ENCODE peak calls at places on chromosome 4, in six cellular contexts. P, E, F, J, D and I are unnamed samples.
A peak's percentile ranks its signal among the peaks of the same experiment; 100 is the strongest.

GRCh38 chr4:8821151-8821950 is 50.3 kb downstream of the HMX1 start:
- DNase-seq in J (no peak), D (no peak), P (no peak), F (no peak), E (no peak), I (no peak)

GRCh38 chr4:122635205-122635604 is 14.3 kb upstream of the IL21 start:
- DNase-seq in F (no peak), P (no peak), J (no peak), E (no peak), D (no peak), I (no peak)

GRCh38 chr4:173333658-173334084 is 487 bp downstream of the HMGB2 start:
- DNase-seq in P (peak; percentile 36), D (no peak), E (no peak), F (peak; percentile 41), J (no peak), I (peak; percentile 19)

GRCh38 chr4:91502365-91502764 is 801.4 kb upstream of the GRID2 start:
- DNase-seq in D (peak; percentile 9), J (no peak), P (no peak), E (peak; percentile 4), F (no peak), I (no peak)

GRCh38 chr4:61517144-61517543 is 317.0 kb downstream of the ADGRL3 start:
- DNase-seq in J (peak; percentile 90), P (peak; percentile 90), D (peak; percentile 44), E (peak; percentile 33), F (no peak), I (no peak)

GRCh38 chr4:150215601-150216000 is 137.4 kb downstream of the DCLK2 start:
- DNase-seq in P (no peak), J (no peak), F (no peak), D (peak; percentile 97), E (no peak), I (no peak)

GRCh38 chr4:6198768-6199343 is 1.5 kb downstream of the JAKMIP1 start:
- DNase-seq in J (peak; percentile 82), F (peak; percentile 37), E (peak; percentile 2), P (peak; percentile 92), D (no peak), I (no peak)

GRCh38 chr4:107977966-107978705 is 11.6 kb upstream of the HADH start:
- DNase-seq in J (no peak), F (no peak), P (no peak), E (no peak), D (no peak), I (no peak)

GRCh38 chr4:28462766-28463165 is 1602.1 kb downstream of the STIM2 start:
- DNase-seq in D (no peak), J (no peak), P (no peak), F (no peak), E (no peak), I (peak; percentile 4)

GRCh38 chr4:152970102-152970820 is 34.1 kb downstream of the FHDC1 start:
- DNase-seq in F (no peak), P (no peak), J (no peak), D (peak; percentile 87), E (no peak), I (peak; percentile 47)

GRCh38 chr4:74969507-74970474 is 36.9 kb downstream of the PARM1 start:
- DNase-seq in P (peak; percentile 43), F (no peak), J (no peak), E (no peak), D (peak; percentile 56), I (no peak)

GRCh38 chr4:47831026-47831689 is 6.7 kb downstream of the CORIN start:
- DNase-seq in P (no peak), E (no peak), F (no peak), D (no peak), J (no peak), I (no peak)

GRCh38 chr4:102285831-102286230 is 59.5 kb downstream of the SLC39A8 start:
- DNase-seq in J (no peak), F (no peak), E (no peak), P (no peak), D (no peak), I (no peak)

GRCh38 chr4:87716350-87717041 is 66.4 kb downstream of the DMP1 start:
- DNase-seq in P (no peak), F (no peak), J (no peak), E (no peak), D (peak; percentile 80), I (no peak)

GRCh38 chr4:81946996-81947395 is 426.8 kb downstream of the HNRNPD start:
- DNase-seq in J (no peak), P (no peak), E (no peak), F (no peak), D (no peak), I (no peak)

GRCh38 chr4:749771-750666 is 44.4 kb downstream of the PCGF3 start:
- DNase-seq in F (no peak), D (no peak), E (no peak), P (no peak), J (no peak), I (peak; percentile 20)

GRCh38 chr4:174681723-174682300 is 147.2 kb downstream of the GLRA3 start:
- DNase-seq in D (peak; percentile 17), E (peak; percentile 52), F (no peak), J (no peak), P (no peak), I (peak; percentile 25)

GRCh38 chr4:165331316-165331715 is 3.8 kb downstream of the MSMO1 start:
- DNase-seq in J (no peak), D (no peak), E (peak; percentile 19), F (no peak), P (no peak), I (no peak)

GRCh38 chr4:1405636-1406415 is 416 bp downstream of the NKX1-1 start:
- DNase-seq in P (peak; percentile 45), D (no peak), E (no peak), F (no peak), J (no peak), I (no peak)

GRCh38 chr4:177091515-177091914 is 218.2 kb upstream of the NEIL3 start:
- DNase-seq in P (no peak), E (no peak), D (no peak), F (no peak), J (no peak), I (no peak)

GRCh38 chr4:177087060-177087459 is 222.6 kb upstream of the NEIL3 start:
- DNase-seq in D (no peak), J (no peak), F (no peak), E (no peak), P (no peak), I (no peak)
- H4K91ac ChIP-seq in D (no peak overlapping the region), J (no peak overlapping the region), F (no peak overlapping the region), E (no peak overlapping the region), P (no peak overlapping the region), I (no peak overlapping the region)

GRCh38 chr4:63919636-63920365 is 489.4 kb downstream of the TECRL start:
- DNase-seq in J (no peak), F (no peak), E (no peak), P (no peak), D (peak; percentile 7), I (no peak)

GRCh38 chr4:63921561-63921960 is 487.7 kb downstream of the TECRL start:
- DNase-seq in F (no peak), D (no peak), E (no peak), J (no peak), P (no peak), I (no peak)

DNA sequence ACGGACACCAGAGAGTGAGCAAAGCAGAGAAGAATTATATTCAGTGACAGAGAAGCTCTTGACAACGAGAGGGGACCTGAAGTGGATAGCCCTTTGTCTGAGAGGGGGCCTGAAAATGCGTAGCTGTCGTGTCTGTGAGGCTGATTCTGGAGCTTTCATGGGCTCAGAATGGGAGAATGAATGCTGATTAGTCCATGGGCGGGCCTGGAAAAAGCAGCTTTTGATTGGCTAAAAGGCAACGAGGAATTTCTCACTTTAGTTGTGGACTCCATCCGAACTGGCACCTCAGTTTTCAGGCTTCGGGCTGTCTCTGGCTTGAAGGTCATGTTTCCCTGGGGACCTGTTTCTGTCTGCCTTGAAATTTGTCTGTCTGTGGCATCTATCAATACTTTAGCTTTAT is 487.1 kb downstream of the TECRL start:
- DNase-seq in F (no peak), E (no peak), P (no peak), D (no peak), J (no peak), I (no peak)
- H4K91ac ChIP-seq in F (no peak overlapping the region), E (no peak overlapping the region), P (no peak overlapping the region), D (no peak overlapping the region), J (no peak overlapping the region), I (no peak overlapping the region)

GRCh38 chr4:159269143-159269542 is 166.3 kb downstream of the RAPGEF2 start:
- DNase-seq in D (no peak), E (no peak), P (no peak), J (no peak), F (no peak), I (no peak)
- H4K91ac ChIP-seq in D (no peak overlapping the region), E (no peak overlapping the region), P (no peak overlapping the region), J (peak overlapping the region; percentile 37), F (no peak overlapping the region), I (no peak overlapping the region)

DNA sequence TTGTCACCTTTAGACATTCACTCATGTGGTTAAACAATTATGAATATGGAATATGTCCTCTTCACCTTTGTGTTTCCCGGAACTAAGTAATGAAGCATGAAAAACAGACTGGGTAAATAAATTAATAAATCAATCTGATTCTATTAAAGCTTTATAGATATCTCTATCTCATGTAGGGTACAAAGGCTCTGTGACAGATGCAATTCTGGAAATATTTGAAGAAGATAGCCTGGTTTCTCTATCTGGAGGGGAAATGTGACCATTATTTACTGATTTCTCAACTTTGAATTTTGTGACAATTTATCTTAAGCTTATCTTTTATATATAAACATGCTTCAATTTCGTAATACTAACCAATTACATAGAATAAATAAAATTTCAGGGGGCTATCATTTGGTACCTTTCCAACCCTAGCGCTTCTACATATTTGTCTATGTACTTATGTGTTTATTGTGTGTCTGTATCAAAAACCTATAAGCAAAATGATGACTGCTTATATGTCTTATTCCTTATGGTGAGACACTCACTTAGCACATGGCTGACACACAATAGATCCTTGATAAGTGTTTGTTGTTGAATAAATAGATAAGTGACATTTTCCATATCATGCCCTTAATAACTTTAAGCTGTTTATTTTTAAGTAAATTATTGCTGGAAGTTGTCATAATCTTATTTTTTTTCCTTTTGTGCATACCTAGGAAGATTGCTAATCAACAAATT is 9.9 kb downstream of the CTSO start:
- DNase-seq in J (no peak), D (no peak), P (no peak), E (no peak), F (no peak), I (no peak)
- H4K91ac ChIP-seq in J (no peak overlapping the region), D (no peak overlapping the region), P (no peak overlapping the region), E (no peak overlapping the region), F (no peak overlapping the region), I (no peak overlapping the region)

GRCh38 chr4:159748834-159749444 is 646.1 kb downstream of the RAPGEF2 start:
- DNase-seq in D (no peak), P (no peak), F (no peak), J (no peak), E (no peak), I (no peak)

DNA sequence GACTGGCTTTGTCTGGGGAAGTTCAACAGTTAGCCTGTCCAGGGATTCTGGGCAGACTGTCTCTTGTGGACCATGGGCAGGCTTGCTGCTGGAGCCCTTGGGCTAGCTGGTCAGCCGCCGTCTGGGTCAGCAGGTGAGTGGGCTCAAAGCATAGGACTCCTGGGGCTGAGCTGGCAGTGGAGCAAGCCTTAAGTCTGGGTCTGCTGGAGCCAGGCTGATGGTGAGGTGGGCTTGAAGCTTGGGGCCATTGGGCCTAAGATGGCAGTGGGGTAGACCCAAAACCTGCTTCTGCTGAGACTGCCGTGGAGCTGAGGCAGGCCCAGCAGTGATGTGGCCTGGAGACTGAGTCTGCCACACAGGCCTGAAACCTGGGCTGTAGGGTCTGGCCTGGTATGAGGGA is 645.1 kb downstream of the RAPGEF2 start:
- DNase-seq in F (no peak), D (no peak), J (no peak), P (no peak), E (no peak), I (no peak)
- H4K91ac ChIP-seq in F (no peak overlapping the region), D (no peak overlapping the region), J (no peak overlapping the region), P (no peak overlapping the region), E (no peak overlapping the region), I (no peak overlapping the region)